ENCODE peak calls at places on chromosomes 7 and 10, in five cellular contexts. U is ascending aorta, E is psoas muscle, S is mesendoderm, J is stomach. T is an unnamed sample. For H3K36me3, the result is how much of the 10 kb centered on the place peaks cover.

GRCh38 chr10:79007037-79007842 is 61.5 kb upstream of the ZMIZ1 start:
- DNase-seq in E (peak), J (no peak), S (no peak), U (no peak), T (no peak)

GRCh38 chr7:97401398-97401797 is 283.9 kb downstream of the SDHAF3 start:
- DNase-seq in E (no peak), S (no peak), J (no peak), U (no peak), T (no peak)

GRCh38 chr7:133916621-133917020 is 210.5 kb upstream of the LRGUK start:
- DNase-seq in J (no peak), S (no peak), E (no peak), U (no peak), T (no peak)

GRCh38 chr7:5638994-5639393 is 142.5 kb downstream of the RNF216 start:
- DNase-seq in E (no peak), U (no peak), S (peak), J (no peak), T (peak)

GRCh38 chr7:35630024-35630423 is 64.9 kb downstream of the HERPUD2 start:
- DNase-seq in U (no peak), S (no peak), E (no peak), J (no peak), T (no peak)

GRCh38 chr7:55343002-55343781 is 21.9 kb upstream of the LANCL2 start:
- DNase-seq in J (no peak), E (no peak), S (no peak), U (no peak), T (peak)

GRCh38 chr10:125774144-125774543 is 1.5 kb downstream of the MMP21 start:
- DNase-seq in J (no peak), E (no peak), S (no peak), U (no peak), T (no peak)

GRCh38 chr10:77949167-77949566 is 22.6 kb upstream of the DLG5 start:
- DNase-seq in E (peak), U (peak), J (no peak), S (peak), T (peak)

GRCh38 chr10:124486635-124487034 is 25.0 kb downstream of the LHPP start:
- DNase-seq in E (peak), U (no peak), J (no peak), S (no peak), T (no peak)

GRCh38 chr7:98120559-98120958 is 13.9 kb downstream of the LMTK2 start:
- DNase-seq in J (no peak), U (no peak), S (no peak), E (no peak), T (no peak)

GRCh38 chr10:42422911-42423310 is 215.5 kb downstream of the ZNF33B start:
- DNase-seq in E (no peak), J (no peak), U (no peak), S (no peak), T (no peak)

GRCh38 chr10:31507427-31507826 is 188.4 kb downstream of the ZEB1 start:
- DNase-seq in E (no peak), U (no peak), J (no peak), S (no peak), T (no peak)

GRCh38 chr10:25627606-25628005 is 306.4 kb upstream of the MYO3A start:
- DNase-seq in J (no peak), S (no peak), E (no peak), U (no peak), T (no peak)

GRCh38 chr10:620971-621370 is 68.5 kb downstream of the DIP2C start:
- DNase-seq in E (no peak), S (no peak), U (no peak), J (no peak), T (no peak)

GRCh38 chr7:155962191-155962967 is 150.1 kb upstream of the SHH start:
- DNase-seq in S (no peak), J (peak), U (peak), E (no peak), T (no peak)

GRCh38 chr10:60346661-60347060 is 43.0 kb downstream of the ANK3 start:
- DNase-seq in S (no peak), U (no peak), E (no peak), J (no peak), T (no peak)

GRCh38 chr7:70405241-70405640 is 726.7 kb upstream of the GALNT17 start:
- DNase-seq in S (no peak), E (no peak), J (no peak), U (no peak), T (no peak)
- H3K4me3 ChIP-seq in S (no peak), E (no peak), J (no peak), U (no peak), T (no peak)

GRCh38 chr7:116906391-116906790 is 44.0 kb downstream of the CAPZA2 start:
- DNase-seq in E (no peak), S (no peak), U (no peak), J (no peak), T (no peak)

GRCh38 chr7:116912269-116912909 is 40.9 kb upstream of the ST7 start:
- DNase-seq in S (no peak), U (no peak), J (no peak), E (no peak), T (no peak)

GRCh38 chr7:116911799-116912198 is 41.5 kb upstream of the ST7 start:
- DNase-seq in U (no peak), E (no peak), J (no peak), S (no peak), T (no peak)

GRCh38 chr7:116910367-116910766 is 42.9 kb upstream of the ST7 start:
- DNase-seq in U (no peak), S (no peak), E (no peak), J (no peak), T (no peak)
- H3K36me3 ChIP-seq in U (half or more), S (under half), E (under half), J (half or more), T (under half)

DNA sequence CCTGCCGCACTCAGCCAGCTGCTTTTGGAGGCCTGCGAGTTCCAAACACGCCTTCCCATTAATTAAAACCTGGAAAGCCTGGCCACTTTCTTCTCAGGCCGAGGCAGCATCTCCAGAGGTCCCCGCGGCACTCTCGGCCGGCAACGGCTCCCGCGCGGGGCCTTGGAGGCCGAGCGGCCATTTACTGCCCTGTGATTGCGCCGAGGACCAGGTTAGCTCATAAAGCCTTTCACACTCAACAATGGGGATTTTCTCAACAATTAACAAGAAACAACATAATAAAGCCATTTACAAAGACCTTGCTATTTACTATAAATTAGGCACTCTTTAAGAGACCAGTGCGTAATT is 16.5 kb downstream of the SKIDA1 start:
- DNase-seq in J (no peak), S (peak), E (no peak), U (no peak), T (no peak)
- H3K4me3 ChIP-seq in J (no peak), S (no peak), E (no peak), U (no peak), T (peak)

GRCh38 chr7:143910473-143911248 is 8.7 kb upstream of the TCAF1 start:
- DNase-seq in E (no peak), U (no peak), S (no peak), J (no peak), T (no peak)

GRCh38 chr7:143901710-143902587 is at the start of gene TCAF1:
- DNase-seq in E (peak), S (peak), J (peak), U (peak), T (peak)

GRCh38 chr7:143909863-143910262 is 7.9 kb upstream of the TCAF1 start:
- DNase-seq in S (no peak), E (no peak), U (no peak), J (no peak), T (no peak)

GRCh38 chr7:143906176-143906575 is 4.2 kb upstream of the TCAF1 start:
- DNase-seq in J (no peak), S (no peak), E (no peak), U (no peak), T (no peak)

DNA sequence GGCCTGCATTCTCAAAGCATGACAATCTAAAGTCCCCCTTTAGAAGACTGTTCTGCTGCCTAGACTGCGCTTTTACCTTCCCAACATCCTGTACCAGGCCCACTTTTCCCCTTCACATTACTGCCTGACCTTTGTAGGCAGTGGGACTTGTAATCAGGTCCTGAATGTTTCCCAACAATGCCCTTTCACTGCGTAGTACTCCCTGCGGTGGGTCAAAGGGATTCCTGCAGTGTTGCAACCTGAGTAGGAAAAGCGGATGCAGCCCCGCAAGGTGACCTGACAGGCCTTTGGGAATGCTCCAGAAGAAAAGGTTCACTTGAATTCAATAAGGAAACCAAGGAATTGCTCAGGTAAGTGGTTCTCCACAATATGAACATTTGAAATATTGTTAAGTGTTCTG is 4.9 kb upstream of the TCAF1 start:
- DNase-seq in U (no peak), S (peak), E (no peak), J (no peak), T (peak)
- H3K36me3 ChIP-seq in U (under half), S (under half), E (under half), J (under half), T (under half)

DNA sequence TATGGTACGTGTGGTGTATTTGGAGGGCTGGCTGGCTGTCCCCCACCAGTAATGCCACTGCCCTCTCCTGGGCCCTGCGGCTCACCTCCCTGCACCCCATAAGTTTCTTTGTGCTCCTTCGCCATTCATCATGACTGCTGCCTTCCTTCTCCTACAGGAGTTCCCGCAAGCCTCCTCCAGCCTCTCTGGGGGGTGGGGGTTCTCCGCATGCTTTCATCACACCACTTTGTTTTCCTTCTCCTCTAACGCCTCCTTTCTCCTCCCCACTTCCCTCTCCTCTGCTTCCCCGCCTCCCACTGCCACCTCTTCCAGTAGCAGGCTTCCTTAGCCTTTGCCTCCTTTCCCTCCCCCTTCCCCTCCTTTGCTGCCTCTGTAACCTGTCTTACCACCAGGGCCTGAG is 58.1 kb downstream of the PAX2 start:
- DNase-seq in U (no peak), S (peak), J (no peak), E (no peak), T (peak)
- H3K4me3 ChIP-seq in U (no peak), S (no peak), J (no peak), E (no peak), T (no peak)

DNA sequence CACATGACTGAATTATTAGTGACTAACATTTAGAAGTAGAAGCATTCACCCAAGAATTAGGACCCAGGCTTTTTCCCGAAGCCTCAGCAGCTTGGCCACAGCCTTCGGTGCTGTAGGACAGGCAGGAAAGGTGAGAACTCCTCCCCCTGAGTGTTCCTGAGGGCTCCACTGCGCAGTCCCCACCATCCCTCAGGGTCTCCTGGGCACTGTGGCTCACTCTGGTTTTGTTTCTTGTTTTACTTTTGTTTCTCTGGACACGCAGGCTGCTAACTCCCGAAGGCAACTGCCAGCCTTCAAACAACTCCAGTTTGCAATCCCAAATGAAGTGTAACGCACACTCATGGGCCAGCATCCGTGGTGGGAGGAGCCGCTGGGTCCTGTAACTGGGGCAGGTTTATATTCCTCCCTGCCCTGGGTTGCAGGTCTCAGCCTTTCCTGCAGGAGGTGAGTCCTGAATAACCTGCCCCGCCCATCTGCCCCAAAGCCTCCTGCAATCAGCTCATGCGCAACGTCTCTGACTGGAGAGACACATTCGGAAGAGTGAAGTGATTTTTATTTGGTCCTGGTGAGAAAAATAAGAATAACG is 492.9 kb downstream of the PTPRN2 start:
- DNase-seq in S (peak), E (no peak), U (peak), J (peak), T (peak)
- H3K36me3 ChIP-seq in S (under half), E (under half), U (under half), J (under half), T (under half)

GRCh38 chr10:12121673-12122072 is 7.8 kb upstream of the SEC61A2 start:
- DNase-seq in J (no peak), S (no peak), U (no peak), E (no peak), T (no peak)
- H3K4me3 ChIP-seq in J (no peak), S (no peak), U (no peak), E (no peak), T (no peak)

GRCh38 chr7:87498893-87499292 is 23.4 kb upstream of the ABCB4 start:
- DNase-seq in U (no peak), S (no peak), J (no peak), E (no peak), T (no peak)
- H3K36me3 ChIP-seq in U (under half), S (under half), J (under half), E (under half), T (under half)

GRCh38 chr7:47327698-47328391 is 254.1 kb downstream of the TNS3 start:
- DNase-seq in J (peak), S (peak), U (peak), E (peak), T (peak)
- H3K4me3 ChIP-seq in J (peak), S (peak), U (peak), E (peak), T (peak)

GRCh38 chr10:92464364-92464763 is 109.5 kb downstream of the IDE start:
- DNase-seq in E (no peak), S (no peak), U (no peak), J (no peak), T (no peak)
- H3K36me3 ChIP-seq in E (under half), S (under half), U (half or more), J (half or more), T (under half)

T was measured in H7.